ENCODE peak calls at places on chromosomes 7 and 10, in four cellular contexts. Z is ovary, G is right atrium auricular region, M is suprapubic skin. B is an unnamed sample. For H3K36me3, the result is how much of the 10 kb centered on the place peaks cover.

GRCh38 chr7:142711722-142712616 is 37.3 kb upstream of the PRSS1 start:
- DNase-seq in M (no peak), G (no peak), Z (no peak), B (no peak)

GRCh38 chr10:3893904-3894563 is 109.0 kb upstream of the KLF6 start:
- DNase-seq in G (no peak), M (no peak), Z (no peak), B (no peak)

GRCh38 chr10:131845505-131846223 is 55.1 kb upstream of the PPP2R2D start:
- DNase-seq in G (no peak), M (peak), Z (no peak), B (no peak)

GRCh38 chr7:131066635-131067034 is 261.0 kb upstream of the MKLN1 start:
- DNase-seq in G (no peak), M (no peak), Z (no peak), B (no peak)

GRCh38 chr7:30912986-30913671 is 1.5 kb downstream of the AQP1 start:
- DNase-seq in G (no peak), Z (no peak), M (no peak), B (no peak)

GRCh38 chr7:123917878-123918277 is 7.2 kb upstream of the SPAM1 start:
- DNase-seq in G (no peak), Z (no peak), M (no peak), B (no peak)

GRCh38 chr7:106108988-106109387 is 3.1 kb downstream of the SYPL1 start:
- DNase-seq in M (no peak), Z (no peak), G (no peak), B (no peak)

GRCh38 chr7:64887756-64888508 is 15.1 kb upstream of the ZNF273 start:
- DNase-seq in G (peak), Z (no peak), M (peak), B (no peak)

GRCh38 chr7:155785536-155785935 is 26.7 kb downstream of the SHH start:
- DNase-seq in M (no peak), G (no peak), Z (no peak), B (no peak)

GRCh38 chr7:37284805-37285211 is 163.9 kb downstream of the ELMO1 start:
- DNase-seq in Z (peak), G (peak), M (no peak), B (no peak)

GRCh38 chr10:112307631-112308502 is 24.7 kb downstream of the TECTB start:
- DNase-seq in M (no peak), G (no peak), Z (no peak), B (no peak)

GRCh38 chr10:61965694-61966284 is 64.3 kb downstream of the ARID5B start:
- DNase-seq in M (no peak), G (no peak), Z (no peak), B (no peak)
- H3K36me3 ChIP-seq in M (under half), G (under half), Z (under half), B (under half)

GRCh38 chr7:117023325-117023854 is 70.1 kb downstream of the ST7 start:
- DNase-seq in G (no peak), Z (no peak), M (no peak), B (no peak)
- H3K4me3 ChIP-seq in G (no peak), Z (no peak), M (no peak), B (no peak)

DNA sequence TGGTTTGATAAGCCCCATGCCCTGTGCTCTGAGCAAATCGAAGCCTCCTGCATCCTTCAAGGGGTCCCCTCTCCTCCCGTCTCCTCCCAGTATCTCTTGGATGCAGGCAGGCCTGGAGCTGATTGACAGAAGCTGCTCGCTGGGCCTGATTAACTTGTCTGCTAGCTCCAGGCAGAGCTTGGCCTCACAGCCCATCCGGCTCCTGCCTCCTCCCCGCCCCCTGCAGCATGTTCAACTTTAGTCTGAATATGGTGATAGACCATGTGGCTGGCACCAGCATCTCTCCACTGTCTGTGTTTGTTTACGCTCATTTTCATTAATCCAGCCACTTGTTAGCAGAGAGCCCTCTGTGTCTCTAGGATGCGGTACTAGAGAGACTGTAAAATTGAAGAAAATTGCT is 432.2 kb downstream of the DPP6 start:
- DNase-seq in M (no peak), G (no peak), Z (no peak), B (no peak)
- TF ChIP-seq CTCF in M (no peak), G (no peak), Z (no peak), B (no peak)

GRCh38 chr7:99396914-99397631 is 11.3 kb downstream of the PDAP1 start:
- DNase-seq in M (no peak), G (no peak), Z (no peak), B (no peak)
- H3K36me3 ChIP-seq in M (half or more), G (half or more), Z (under half), B (under half)

GRCh38 chr10:58264780-58265179 is 2.9 kb downstream of the IPMK start:
- DNase-seq in Z (no peak), G (no peak), M (no peak), B (no peak)
- H3K4me3 ChIP-seq in Z (no peak), G (no peak), M (no peak), B (no peak)

GRCh38 chr7:134030460-134030865 is 96.7 kb upstream of the LRGUK start:
- DNase-seq in M (no peak), Z (no peak), G (no peak), B (no peak)

GRCh38 chr7:134029743-134030142 is 97.4 kb upstream of the LRGUK start:
- DNase-seq in M (no peak), Z (no peak), G (no peak), B (no peak)

GRCh38 chr7:134034652-134035051 is 92.5 kb upstream of the LRGUK start:
- DNase-seq in Z (no peak), M (no peak), G (no peak), B (no peak)

GRCh38 chr7:134028853-134029252 is 98.3 kb upstream of the LRGUK start:
- DNase-seq in M (no peak), Z (no peak), G (no peak), B (no peak)

GRCh38 chr7:134031835-134032617 is 95.1 kb upstream of the LRGUK start:
- DNase-seq in Z (no peak), M (no peak), G (no peak), B (no peak)
- TF ChIP-seq CTCF in Z (no peak), M (no peak), G (no peak), B (no peak)

GRCh38 chr7:734808-735207 is 7.7 kb upstream of the PRKAR1B start:
- DNase-seq in Z (no peak), G (no peak), M (no peak), B (no peak)
- H3K36me3 ChIP-seq in Z (under half), G (under half), M (under half), B (under half)

DNA sequence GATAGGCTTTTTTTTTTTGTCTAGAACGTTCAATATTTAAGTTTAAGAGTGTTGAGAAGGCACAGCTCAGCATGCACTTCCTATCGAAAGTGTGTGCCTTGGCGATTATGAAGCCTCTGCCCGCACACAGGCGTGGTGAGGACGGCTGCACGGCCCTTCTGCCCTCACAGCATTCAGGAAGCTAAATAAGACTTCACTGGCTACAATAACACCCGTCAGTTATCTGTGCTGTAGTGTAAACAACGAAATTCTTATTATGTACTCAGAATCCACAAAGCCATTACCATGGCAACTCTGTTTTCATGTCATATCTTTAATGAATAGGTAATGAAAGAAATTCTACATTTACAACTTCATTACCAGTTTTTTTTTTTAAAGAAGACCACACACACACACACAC is 254.6 kb upstream of the CTBP2 start:
- DNase-seq in G (no peak), M (no peak), Z (no peak), B (no peak)
- H3K4me3 ChIP-seq in G (no peak), M (no peak), Z (no peak), B (no peak)

GRCh38 chr10:80498833-80499671 is 38.6 kb upstream of the SH2D4B start:
- DNase-seq in Z (peak), M (peak), G (peak), B (peak)
- TF ChIP-seq CTCF in Z (no peak), M (no peak), G (no peak), B (no peak)

DNA sequence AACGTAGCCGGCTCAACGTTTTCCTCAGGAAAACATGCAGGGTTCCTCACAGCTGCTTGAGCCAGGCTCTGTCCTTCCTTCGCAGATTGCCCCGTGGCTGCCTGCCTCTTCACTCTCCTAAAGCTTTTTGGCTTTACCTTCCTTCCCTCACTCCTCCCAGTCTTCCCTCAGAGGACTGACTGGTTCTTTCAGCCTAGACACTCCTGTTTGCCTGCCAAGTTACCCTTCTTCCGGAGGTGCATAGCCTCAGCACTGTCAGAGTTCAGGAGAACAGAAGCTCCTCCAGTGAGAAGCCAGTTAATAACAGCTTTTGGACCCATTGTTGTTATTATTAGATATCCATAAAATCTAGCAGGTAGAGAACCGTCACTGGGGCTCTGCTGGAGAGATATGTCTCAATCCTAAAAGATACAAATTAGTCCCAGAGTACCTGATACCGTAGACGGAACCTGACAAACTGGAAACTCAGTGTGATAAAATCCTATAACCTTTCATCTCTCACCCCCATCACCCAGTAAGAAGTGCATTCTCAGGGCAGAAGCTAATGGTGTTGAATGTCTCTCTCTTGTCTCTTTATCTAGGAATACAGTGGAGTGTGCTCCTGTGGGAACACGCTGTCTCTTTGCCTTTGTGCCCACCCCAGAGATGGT is 79.6 kb downstream of the SND1 start:
- DNase-seq in Z (no peak), M (no peak), G (no peak), B (no peak)
- H3K36me3 ChIP-seq in Z (under half), M (under half), G (under half), B (under half)